ENCODE peak calls at places on chromosomes 4 and X, in six cellular contexts. A is neuronal stem cell, T is ascending aorta, Z is IMR-90, Y is colonic mucosa, I is breast epithelium. W is an unnamed sample. For H3K27me3, the result is how much of the 10 kb centered on the place peaks cover.

GRCh38 chr4:145061325-145061920 is 36.6 kb downstream of the ANAPC10 start:
- DNase-seq in I (no peak), T (no peak), Y (no peak), A (peak), Z (peak), W (no peak)

GRCh38 chr4:43242611-43243010 is 350.1 kb downstream of the GRXCR1 start:
- DNase-seq in I (no peak), Y (no peak), T (no peak), Z (peak), A (no peak), W (no peak)

GRCh38 chrX:39199429-39199828 is 398.2 kb downstream of the MID1IP1 start:
- DNase-seq in Y (no peak), A (no peak), I (no peak), T (no peak), Z (no peak), W (no peak)

GRCh38 chr4:146222313-146222712 is 8.0 kb downstream of the REELD1 start:
- DNase-seq in T (no peak), A (no peak), Y (no peak), I (no peak), Z (peak), W (no peak)

GRCh38 chr4:159926871-159927270 is 824.0 kb downstream of the RAPGEF2 start:
- DNase-seq in A (no peak), I (no peak), Z (no peak), Y (no peak), T (no peak), W (no peak)

GRCh38 chr4:13164783-13165371 is 319.3 kb downstream of the RAB28 start:
- DNase-seq in Y (no peak), A (no peak), T (no peak), I (no peak), Z (no peak), W (no peak)

GRCh38 chrX:110277609-110278008 is 40.3 kb downstream of the AMMECR1 start:
- DNase-seq in Z (no peak), I (no peak), Y (no peak), A (no peak), T (no peak), W (no peak)

GRCh38 chr4:176883681-176884418 is 91.1 kb upstream of the VEGFC start:
- DNase-seq in T (no peak), Z (peak), I (no peak), Y (no peak), A (no peak), W (no peak)

GRCh38 chrX:21943460-21944135 is 3.1 kb downstream of the SMS start:
- DNase-seq in Y (no peak), T (no peak), Z (peak), A (no peak), I (no peak), W (no peak)

DNA sequence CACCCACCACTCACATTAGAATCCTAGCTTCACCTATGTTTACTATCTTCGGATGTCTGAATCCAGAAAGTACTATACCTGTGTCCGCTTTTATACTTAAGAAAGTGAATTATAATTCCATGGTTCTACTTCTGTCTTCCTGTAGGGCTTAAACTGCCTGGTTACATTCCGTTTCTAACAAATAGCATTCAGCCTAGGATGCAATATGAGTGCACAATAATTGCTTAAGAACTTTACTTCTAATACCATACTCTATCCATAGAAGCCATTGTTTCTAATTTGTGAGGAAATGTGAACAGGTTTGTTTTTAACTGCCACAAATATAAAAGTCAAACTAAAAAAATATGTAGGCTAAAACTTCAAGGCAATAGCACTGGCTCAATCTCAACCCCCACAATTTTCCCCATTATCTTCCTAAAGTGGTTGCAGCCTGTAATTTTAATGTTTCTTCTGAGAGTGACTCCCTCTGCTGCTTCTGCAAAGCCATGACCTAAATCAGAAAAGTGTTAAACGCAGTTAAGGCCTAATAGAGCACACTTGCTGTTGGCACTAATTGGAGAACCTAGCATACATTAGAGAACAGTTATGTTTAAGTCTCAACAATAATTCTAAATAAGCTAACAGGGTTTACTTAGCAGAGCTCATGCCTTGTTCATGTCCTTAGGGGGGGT is 4.2 kb downstream of the UNC5C start:
- DNase-seq in A (no peak), T (no peak), Y (no peak), I (no peak), Z (no peak), W (no peak)
- H3K4me3 ChIP-seq in A (no peak), T (peak), Y (no peak), I (no peak), Z (no peak), W (no peak)

GRCh38 chrX:84477114-84477513 is 25.1 kb downstream of the HDX start:
- DNase-seq in Y (no peak), A (no peak), I (no peak), Z (no peak), T (no peak), W (no peak)
- H3K27me3 ChIP-seq in Y (under half), A (under half), I (under half), Z (under half), T (under half), W (under half)

DNA sequence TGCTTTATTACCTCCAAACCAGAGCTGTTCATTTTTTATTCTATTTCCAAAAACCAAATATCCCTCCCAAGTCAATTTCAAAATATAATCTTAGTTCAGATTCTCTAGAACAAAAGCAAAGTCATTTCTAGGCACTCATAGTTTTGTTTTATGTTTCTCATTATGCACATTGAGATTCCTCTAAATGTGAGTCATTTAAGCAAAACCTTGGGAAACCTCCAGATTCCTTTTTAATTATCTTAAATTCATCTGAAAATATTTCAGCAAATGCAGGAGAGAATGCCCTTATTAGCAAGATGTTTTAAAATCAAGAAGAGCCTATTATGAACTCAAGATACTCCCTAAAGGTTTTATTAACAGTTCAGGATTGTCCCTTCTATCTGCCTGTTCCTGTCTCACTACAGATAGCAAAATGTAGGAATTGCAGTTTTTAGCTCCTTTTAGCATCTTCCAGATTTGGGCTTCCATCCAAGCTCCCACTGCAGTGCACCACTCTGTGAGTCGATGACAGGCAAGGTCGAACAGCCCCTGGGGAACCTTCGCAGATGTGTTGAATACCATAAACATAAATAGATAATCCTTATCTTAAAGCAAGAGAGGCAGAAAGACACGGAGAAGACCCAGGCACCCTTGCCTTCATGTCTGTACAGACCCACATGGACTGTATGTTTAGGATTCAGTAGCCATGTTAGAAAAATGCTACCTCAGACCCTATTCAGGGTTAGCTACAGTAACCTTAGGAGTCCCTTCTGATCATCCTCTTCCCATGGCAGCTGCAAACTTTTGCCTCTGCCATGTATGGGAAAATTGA is 11.3 kb upstream of the SLC9A7 start:
- DNase-seq in T (no peak), A (no peak), I (no peak), Y (no peak), Z (peak), W (no peak)
- H3K4me3 ChIP-seq in T (no peak), A (no peak), I (no peak), Y (no peak), Z (no peak), W (no peak)

GRCh38 chrX:10725071-10725470 is 104.7 kb upstream of the MID1 start:
- DNase-seq in I (no peak), T (no peak), Z (peak), Y (no peak), A (no peak), W (no peak)
- H3K27me3 ChIP-seq in I (under half), T (under half), Z (under half), Y (under half), A (under half), W (under half)

GRCh38 chrX:57822398-57822797 is 87.9 kb downstream of the ZXDA start:
- DNase-seq in A (no peak), T (no peak), I (no peak), Z (no peak), Y (no peak), W (no peak)
- H3K4me3 ChIP-seq in A (no peak), T (peak), I (peak), Z (no peak), Y (no peak), W (peak)